ENCODE peak calls at places on chromosomes 13 and 19, in nine cellular contexts. One of them, this sample, is unnamed.

GRCh38 chr19:38735257-38735686 is 9.0 kb downstream of the CAPN12 start:
- DNase-seq in fibroblast of lung: no peak
- DNase-seq in hippocampal formation: no peak
- DNase-seq in stimulated activated CD8-positive, alpha-beta memory T cell treated with anti-CD3 and anti-CD28 coated beads, Interleukin-2, amount 100 ng/mL, for 1 hour: no peak
- DNase-seq in T-cell: peak
- DNase-seq in stimulated activated CD4-positive, alpha-beta T cell treated with anti-CD3 and anti-CD28 coated beads, Interleukin-15, amount 100 ng/mL, for 1 hour: no peak
- DNase-seq in RPMI7951: no peak
- DNase-seq in esophagus squamous epithelium: no peak
- DNase-seq in activated CD4-positive, CD25-positive, alpha-beta regulatory T cell treated with anti-CD3 and anti-CD28 coated beads, Interleukin-2, amount 50 U/mL, for 16 hours: no peak
- DNase-seq in this sample: no peak

GRCh38 chr19:33094504-33095067 is 13.6 kb downstream of the GPATCH1 start:
- DNase-seq in activated CD4-positive, CD25-positive, alpha-beta regulatory T cell treated with anti-CD3 and anti-CD28 coated beads, Interleukin-2, amount 50 U/mL, for 16 hours: no peak
- DNase-seq in RPMI7951: no peak
- DNase-seq in fibroblast of lung: no peak
- DNase-seq in hippocampal formation: no peak
- DNase-seq in T-cell: no peak
- DNase-seq in stimulated activated CD4-positive, alpha-beta T cell treated with anti-CD3 and anti-CD28 coated beads, Interleukin-15, amount 100 ng/mL, for 1 hour: no peak
- DNase-seq in esophagus squamous epithelium: no peak
- DNase-seq in stimulated activated CD8-positive, alpha-beta memory T cell treated with anti-CD3 and anti-CD28 coated beads, Interleukin-2, amount 100 ng/mL, for 1 hour: no peak
- DNase-seq in this sample: no peak

GRCh38 chr19:39160523-39160861 is 34.9 kb downstream of the PAK4 start:
- DNase-seq in esophagus squamous epithelium: no peak
- DNase-seq in RPMI7951: no peak
- DNase-seq in fibroblast of lung: peak
- DNase-seq in stimulated activated CD4-positive, alpha-beta T cell treated with anti-CD3 and anti-CD28 coated beads, Interleukin-15, amount 100 ng/mL, for 1 hour: no peak
- DNase-seq in T-cell: no peak
- DNase-seq in stimulated activated CD8-positive, alpha-beta memory T cell treated with anti-CD3 and anti-CD28 coated beads, Interleukin-2, amount 100 ng/mL, for 1 hour: no peak
- DNase-seq in activated CD4-positive, CD25-positive, alpha-beta regulatory T cell treated with anti-CD3 and anti-CD28 coated beads, Interleukin-2, amount 50 U/mL, for 16 hours: no peak
- DNase-seq in hippocampal formation: no peak
- DNase-seq in this sample: no peak

GRCh38 chr19:48859711-48860572 is 8.5 kb downstream of the PLEKHA4 start:
- DNase-seq in stimulated activated CD8-positive, alpha-beta memory T cell treated with anti-CD3 and anti-CD28 coated beads, Interleukin-2, amount 100 ng/mL, for 1 hour: no peak
- DNase-seq in RPMI7951: no peak
- DNase-seq in T-cell: no peak
- DNase-seq in activated CD4-positive, CD25-positive, alpha-beta regulatory T cell treated with anti-CD3 and anti-CD28 coated beads, Interleukin-2, amount 50 U/mL, for 16 hours: no peak
- DNase-seq in stimulated activated CD4-positive, alpha-beta T cell treated with anti-CD3 and anti-CD28 coated beads, Interleukin-15, amount 100 ng/mL, for 1 hour: no peak
- DNase-seq in fibroblast of lung: no peak
- DNase-seq in hippocampal formation: no peak
- DNase-seq in esophagus squamous epithelium: no peak
- DNase-seq in this sample: no peak

GRCh38 chr13:73417012-73417615 is 358.3 kb downstream of the KLF5 start:
- DNase-seq in T-cell: no peak
- DNase-seq in hippocampal formation: no peak
- DNase-seq in esophagus squamous epithelium: no peak
- DNase-seq in fibroblast of lung: no peak
- DNase-seq in RPMI7951: no peak
- DNase-seq in stimulated activated CD4-positive, alpha-beta T cell treated with anti-CD3 and anti-CD28 coated beads, Interleukin-15, amount 100 ng/mL, for 1 hour: no peak
- DNase-seq in activated CD4-positive, CD25-positive, alpha-beta regulatory T cell treated with anti-CD3 and anti-CD28 coated beads, Interleukin-2, amount 50 U/mL, for 16 hours: no peak
- DNase-seq in stimulated activated CD8-positive, alpha-beta memory T cell treated with anti-CD3 and anti-CD28 coated beads, Interleukin-2, amount 100 ng/mL, for 1 hour: no peak
- DNase-seq in this sample: no peak

GRCh38 chr13:85557651-85558050 is 241.6 kb downstream of the SLITRK6 start:
- DNase-seq in RPMI7951: no peak
- DNase-seq in T-cell: no peak
- DNase-seq in fibroblast of lung: peak
- DNase-seq in esophagus squamous epithelium: no peak
- DNase-seq in activated CD4-positive, CD25-positive, alpha-beta regulatory T cell treated with anti-CD3 and anti-CD28 coated beads, Interleukin-2, amount 50 U/mL, for 16 hours: no peak
- DNase-seq in hippocampal formation: no peak
- DNase-seq in stimulated activated CD8-positive, alpha-beta memory T cell treated with anti-CD3 and anti-CD28 coated beads, Interleukin-2, amount 100 ng/mL, for 1 hour: no peak
- DNase-seq in stimulated activated CD4-positive, alpha-beta T cell treated with anti-CD3 and anti-CD28 coated beads, Interleukin-15, amount 100 ng/mL, for 1 hour: no peak
- DNase-seq in this sample: no peak

GRCh38 chr19:8321760-8322637 is 703 bp downstream of the RPS28 start:
- DNase-seq in hippocampal formation: no peak
- DNase-seq in fibroblast of lung: no peak
- DNase-seq in stimulated activated CD4-positive, alpha-beta T cell treated with anti-CD3 and anti-CD28 coated beads, Interleukin-15, amount 100 ng/mL, for 1 hour: no peak
- DNase-seq in esophagus squamous epithelium: no peak
- DNase-seq in stimulated activated CD8-positive, alpha-beta memory T cell treated with anti-CD3 and anti-CD28 coated beads, Interleukin-2, amount 100 ng/mL, for 1 hour: no peak
- DNase-seq in activated CD4-positive, CD25-positive, alpha-beta regulatory T cell treated with anti-CD3 and anti-CD28 coated beads, Interleukin-2, amount 50 U/mL, for 16 hours: no peak
- DNase-seq in T-cell: no peak
- DNase-seq in RPMI7951: no peak
- DNase-seq in this sample: no peak

GRCh38 chr19:49976496-49976895 is 15.5 kb upstream of the SIGLEC11 start:
- DNase-seq in stimulated activated CD4-positive, alpha-beta T cell treated with anti-CD3 and anti-CD28 coated beads, Interleukin-15, amount 100 ng/mL, for 1 hour: no peak
- DNase-seq in stimulated activated CD8-positive, alpha-beta memory T cell treated with anti-CD3 and anti-CD28 coated beads, Interleukin-2, amount 100 ng/mL, for 1 hour: no peak
- DNase-seq in T-cell: no peak
- DNase-seq in activated CD4-positive, CD25-positive, alpha-beta regulatory T cell treated with anti-CD3 and anti-CD28 coated beads, Interleukin-2, amount 50 U/mL, for 16 hours: no peak
- DNase-seq in esophagus squamous epithelium: no peak
- DNase-seq in RPMI7951: no peak
- DNase-seq in hippocampal formation: no peak
- DNase-seq in fibroblast of lung: no peak
- DNase-seq in this sample: no peak

GRCh38 chr13:110471156-110471832 is 90.2 kb downstream of the RAB20 start:
- DNase-seq in stimulated activated CD8-positive, alpha-beta memory T cell treated with anti-CD3 and anti-CD28 coated beads, Interleukin-2, amount 100 ng/mL, for 1 hour: no peak
- DNase-seq in T-cell: no peak
- DNase-seq in activated CD4-positive, CD25-positive, alpha-beta regulatory T cell treated with anti-CD3 and anti-CD28 coated beads, Interleukin-2, amount 50 U/mL, for 16 hours: no peak
- DNase-seq in fibroblast of lung: no peak
- DNase-seq in stimulated activated CD4-positive, alpha-beta T cell treated with anti-CD3 and anti-CD28 coated beads, Interleukin-15, amount 100 ng/mL, for 1 hour: no peak
- DNase-seq in hippocampal formation: no peak
- DNase-seq in esophagus squamous epithelium: no peak
- DNase-seq in RPMI7951: no peak
- DNase-seq in this sample: no peak

GRCh38 chr19:54439174-54439851 is 9.7 kb upstream of the LENG8 start:
- DNase-seq in hippocampal formation: peak
- DNase-seq in esophagus squamous epithelium: no peak
- DNase-seq in fibroblast of lung: peak
- DNase-seq in stimulated activated CD8-positive, alpha-beta memory T cell treated with anti-CD3 and anti-CD28 coated beads, Interleukin-2, amount 100 ng/mL, for 1 hour: no peak
- DNase-seq in stimulated activated CD4-positive, alpha-beta T cell treated with anti-CD3 and anti-CD28 coated beads, Interleukin-15, amount 100 ng/mL, for 1 hour: no peak
- DNase-seq in activated CD4-positive, CD25-positive, alpha-beta regulatory T cell treated with anti-CD3 and anti-CD28 coated beads, Interleukin-2, amount 50 U/mL, for 16 hours: no peak
- DNase-seq in T-cell: no peak
- DNase-seq in RPMI7951: peak
- DNase-seq in this sample: peak

GRCh38 chr19:45524575-45525129 is 17.4 kb downstream of the VASP start:
- DNase-seq in esophagus squamous epithelium: no peak
- DNase-seq in T-cell: no peak
- DNase-seq in RPMI7951: no peak
- DNase-seq in stimulated activated CD8-positive, alpha-beta memory T cell treated with anti-CD3 and anti-CD28 coated beads, Interleukin-2, amount 100 ng/mL, for 1 hour: no peak
- DNase-seq in hippocampal formation: no peak
- DNase-seq in fibroblast of lung: no peak
- DNase-seq in stimulated activated CD4-positive, alpha-beta T cell treated with anti-CD3 and anti-CD28 coated beads, Interleukin-15, amount 100 ng/mL, for 1 hour: no peak
- DNase-seq in activated CD4-positive, CD25-positive, alpha-beta regulatory T cell treated with anti-CD3 and anti-CD28 coated beads, Interleukin-2, amount 50 U/mL, for 16 hours: no peak
- DNase-seq in this sample: no peak

GRCh38 chr19:23440207-23440606 is 44.9 kb upstream of the ZNF91 start:
- DNase-seq in stimulated activated CD4-positive, alpha-beta T cell treated with anti-CD3 and anti-CD28 coated beads, Interleukin-15, amount 100 ng/mL, for 1 hour: no peak
- DNase-seq in T-cell: no peak
- DNase-seq in hippocampal formation: no peak
- DNase-seq in RPMI7951: no peak
- DNase-seq in fibroblast of lung: no peak
- DNase-seq in activated CD4-positive, CD25-positive, alpha-beta regulatory T cell treated with anti-CD3 and anti-CD28 coated beads, Interleukin-2, amount 50 U/mL, for 16 hours: no peak
- DNase-seq in stimulated activated CD8-positive, alpha-beta memory T cell treated with anti-CD3 and anti-CD28 coated beads, Interleukin-2, amount 100 ng/mL, for 1 hour: no peak
- DNase-seq in esophagus squamous epithelium: no peak
- DNase-seq in this sample: no peak

GRCh38 chr13:73235385-73235784 is 176.6 kb downstream of the KLF5 start:
- DNase-seq in fibroblast of lung: no peak
- DNase-seq in stimulated activated CD8-positive, alpha-beta memory T cell treated with anti-CD3 and anti-CD28 coated beads, Interleukin-2, amount 100 ng/mL, for 1 hour: no peak
- DNase-seq in RPMI7951: peak
- DNase-seq in T-cell: no peak
- DNase-seq in activated CD4-positive, CD25-positive, alpha-beta regulatory T cell treated with anti-CD3 and anti-CD28 coated beads, Interleukin-2, amount 50 U/mL, for 16 hours: no peak
- DNase-seq in stimulated activated CD4-positive, alpha-beta T cell treated with anti-CD3 and anti-CD28 coated beads, Interleukin-15, amount 100 ng/mL, for 1 hour: no peak
- DNase-seq in hippocampal formation: no peak
- DNase-seq in esophagus squamous epithelium: no peak
- DNase-seq in this sample: peak

GRCh38 chr13:44125943-44126469 is 246.3 kb downstream of the LACC1 start:
- DNase-seq in activated CD4-positive, CD25-positive, alpha-beta regulatory T cell treated with anti-CD3 and anti-CD28 coated beads, Interleukin-2, amount 50 U/mL, for 16 hours: no peak
- DNase-seq in RPMI7951: no peak
- DNase-seq in stimulated activated CD4-positive, alpha-beta T cell treated with anti-CD3 and anti-CD28 coated beads, Interleukin-15, amount 100 ng/mL, for 1 hour: no peak
- DNase-seq in fibroblast of lung: peak
- DNase-seq in esophagus squamous epithelium: no peak
- DNase-seq in T-cell: no peak
- DNase-seq in hippocampal formation: no peak
- DNase-seq in stimulated activated CD8-positive, alpha-beta memory T cell treated with anti-CD3 and anti-CD28 coated beads, Interleukin-2, amount 100 ng/mL, for 1 hour: no peak
- DNase-seq in this sample: no peak

GRCh38 chr19:12996542-12997094 is 1.3 kb downstream of the NFIX start:
- DNase-seq in hippocampal formation: no peak
- DNase-seq in esophagus squamous epithelium: no peak
- DNase-seq in activated CD4-positive, CD25-positive, alpha-beta regulatory T cell treated with anti-CD3 and anti-CD28 coated beads, Interleukin-2, amount 50 U/mL, for 16 hours: no peak
- DNase-seq in stimulated activated CD8-positive, alpha-beta memory T cell treated with anti-CD3 and anti-CD28 coated beads, Interleukin-2, amount 100 ng/mL, for 1 hour: no peak
- DNase-seq in fibroblast of lung: peak
- DNase-seq in RPMI7951: peak
- DNase-seq in stimulated activated CD4-positive, alpha-beta T cell treated with anti-CD3 and anti-CD28 coated beads, Interleukin-15, amount 100 ng/mL, for 1 hour: no peak
- DNase-seq in T-cell: no peak
- DNase-seq in this sample: peak

GRCh38 chr19:48703316-48703715 is 7.5 kb downstream of the FUT2 start:
- DNase-seq in RPMI7951: no peak
- DNase-seq in activated CD4-positive, CD25-positive, alpha-beta regulatory T cell treated with anti-CD3 and anti-CD28 coated beads, Interleukin-2, amount 50 U/mL, for 16 hours: no peak
- DNase-seq in T-cell: no peak
- DNase-seq in stimulated activated CD8-positive, alpha-beta memory T cell treated with anti-CD3 and anti-CD28 coated beads, Interleukin-2, amount 100 ng/mL, for 1 hour: no peak
- DNase-seq in fibroblast of lung: no peak
- DNase-seq in stimulated activated CD4-positive, alpha-beta T cell treated with anti-CD3 and anti-CD28 coated beads, Interleukin-15, amount 100 ng/mL, for 1 hour: no peak
- DNase-seq in hippocampal formation: no peak
- DNase-seq in esophagus squamous epithelium: no peak
- DNase-seq in this sample: no peak

GRCh38 chr13:27556109-27556508 is 64.2 kb downstream of the LNX2 start:
- DNase-seq in fibroblast of lung: peak
- DNase-seq in T-cell: no peak
- DNase-seq in stimulated activated CD8-positive, alpha-beta memory T cell treated with anti-CD3 and anti-CD28 coated beads, Interleukin-2, amount 100 ng/mL, for 1 hour: no peak
- DNase-seq in esophagus squamous epithelium: no peak
- DNase-seq in RPMI7951: peak
- DNase-seq in stimulated activated CD4-positive, alpha-beta T cell treated with anti-CD3 and anti-CD28 coated beads, Interleukin-15, amount 100 ng/mL, for 1 hour: no peak
- DNase-seq in activated CD4-positive, CD25-positive, alpha-beta regulatory T cell treated with anti-CD3 and anti-CD28 coated beads, Interleukin-2, amount 50 U/mL, for 16 hours: no peak
- DNase-seq in hippocampal formation: no peak
- DNase-seq in this sample: no peak

GRCh38 chr13:30943881-30944280 is 11.4 kb downstream of the TEX26 start:
- DNase-seq in activated CD4-positive, CD25-positive, alpha-beta regulatory T cell treated with anti-CD3 and anti-CD28 coated beads, Interleukin-2, amount 50 U/mL, for 16 hours: no peak
- DNase-seq in fibroblast of lung: peak
- DNase-seq in stimulated activated CD4-positive, alpha-beta T cell treated with anti-CD3 and anti-CD28 coated beads, Interleukin-15, amount 100 ng/mL, for 1 hour: no peak
- DNase-seq in esophagus squamous epithelium: no peak
- DNase-seq in RPMI7951: peak
- DNase-seq in stimulated activated CD8-positive, alpha-beta memory T cell treated with anti-CD3 and anti-CD28 coated beads, Interleukin-2, amount 100 ng/mL, for 1 hour: no peak
- DNase-seq in hippocampal formation: no peak
- DNase-seq in T-cell: no peak
- DNase-seq in this sample: no peak

GRCh38 chr13:30868806-30869470 is 37.1 kb upstream of the MEDAG start:
- DNase-seq in RPMI7951: no peak
- DNase-seq in hippocampal formation: no peak
- DNase-seq in stimulated activated CD4-positive, alpha-beta T cell treated with anti-CD3 and anti-CD28 coated beads, Interleukin-15, amount 100 ng/mL, for 1 hour: no peak
- DNase-seq in esophagus squamous epithelium: no peak
- DNase-seq in fibroblast of lung: peak
- DNase-seq in stimulated activated CD8-positive, alpha-beta memory T cell treated with anti-CD3 and anti-CD28 coated beads, Interleukin-2, amount 100 ng/mL, for 1 hour: no peak
- DNase-seq in activated CD4-positive, CD25-positive, alpha-beta regulatory T cell treated with anti-CD3 and anti-CD28 coated beads, Interleukin-2, amount 50 U/mL, for 16 hours: no peak
- DNase-seq in T-cell: no peak
- DNase-seq in this sample: no peak

GRCh38 chr19:41206456-41206855 is 12.6 kb upstream of the AXL start:
- DNase-seq in fibroblast of lung: no peak
- DNase-seq in hippocampal formation: no peak
- DNase-seq in stimulated activated CD4-positive, alpha-beta T cell treated with anti-CD3 and anti-CD28 coated beads, Interleukin-15, amount 100 ng/mL, for 1 hour: no peak
- DNase-seq in stimulated activated CD8-positive, alpha-beta memory T cell treated with anti-CD3 and anti-CD28 coated beads, Interleukin-2, amount 100 ng/mL, for 1 hour: no peak
- DNase-seq in esophagus squamous epithelium: no peak
- DNase-seq in activated CD4-positive, CD25-positive, alpha-beta regulatory T cell treated with anti-CD3 and anti-CD28 coated beads, Interleukin-2, amount 50 U/mL, for 16 hours: no peak
- DNase-seq in RPMI7951: peak
- DNase-seq in T-cell: no peak
- DNase-seq in this sample: no peak

GRCh38 chr19:35901854-35902661 is at the start of gene HCST:
- DNase-seq in stimulated activated CD4-positive, alpha-beta T cell treated with anti-CD3 and anti-CD28 coated beads, Interleukin-15, amount 100 ng/mL, for 1 hour: no peak
- DNase-seq in RPMI7951: peak
- DNase-seq in T-cell: peak
- DNase-seq in activated CD4-positive, CD25-positive, alpha-beta regulatory T cell treated with anti-CD3 and anti-CD28 coated beads, Interleukin-2, amount 50 U/mL, for 16 hours: no peak
- DNase-seq in esophagus squamous epithelium: no peak
- DNase-seq in fibroblast of lung: no peak
- DNase-seq in stimulated activated CD8-positive, alpha-beta memory T cell treated with anti-CD3 and anti-CD28 coated beads, Interleukin-2, amount 100 ng/mL, for 1 hour: no peak
- DNase-seq in hippocampal formation: no peak
- DNase-seq in this sample: peak

This sample was measured in substantia nigra.